ENCODE peak calls at places on chromosomes 4 and X, in eight cellular contexts. One of them, this sample, is unnamed.

GRCh38 chrX:76428243-76429130 is 977 bp downstream of the MAGEE1 start:
- DNase-seq in cortex of kidney: no peak
- DNase-seq in NCI-H345: no peak
- DNase-seq in HFFc6: no peak
- DNase-seq in AG04449: no peak
- DNase-seq in fibroblast of the conjunctiva: no peak
- DNase-seq in NCI-H2029: no peak
- DNase-seq in NCI-H82: peak
- DNase-seq in this sample: peak

GRCh38 chr4:65383589-65384305 is 286.5 kb downstream of the EPHA5 start:
- DNase-seq in fibroblast of the conjunctiva: no peak
- DNase-seq in HFFc6: no peak
- DNase-seq in cortex of kidney: no peak
- DNase-seq in NCI-H345: no peak
- DNase-seq in NCI-H2029: no peak
- DNase-seq in NCI-H82: no peak
- DNase-seq in AG04449: no peak
- DNase-seq in this sample: no peak

GRCh38 chrX:143634701-143635442 is 1.0 kb downstream of the SLITRK4 start:
- DNase-seq in NCI-H345: peak
- DNase-seq in NCI-H82: peak
- DNase-seq in NCI-H2029: no peak
- DNase-seq in HFFc6: no peak
- DNase-seq in AG04449: no peak
- DNase-seq in cortex of kidney: no peak
- DNase-seq in fibroblast of the conjunctiva: no peak
- DNase-seq in this sample: no peak

GRCh38 chr4:15778742-15779231 is 659 bp downstream of the CD38 start:
- DNase-seq in NCI-H82: no peak
- DNase-seq in HFFc6: no peak
- DNase-seq in NCI-H2029: no peak
- DNase-seq in NCI-H345: peak
- DNase-seq in fibroblast of the conjunctiva: no peak
- DNase-seq in cortex of kidney: no peak
- DNase-seq in AG04449: no peak
- DNase-seq in this sample: peak

GRCh38 chr4:82542642-82543041 is 19.1 kb downstream of the TMEM150C start:
- DNase-seq in NCI-H82: no peak
- DNase-seq in cortex of kidney: no peak
- DNase-seq in fibroblast of the conjunctiva: no peak
- DNase-seq in AG04449: no peak
- DNase-seq in NCI-H2029: no peak
- DNase-seq in HFFc6: no peak
- DNase-seq in NCI-H345: no peak
- DNase-seq in this sample: no peak

GRCh38 chrX:10656214-10656613 is 35.8 kb upstream of the MID1 start:
- DNase-seq in NCI-H2029: peak
- DNase-seq in HFFc6: no peak
- DNase-seq in AG04449: no peak
- DNase-seq in cortex of kidney: no peak
- DNase-seq in NCI-H82: no peak
- DNase-seq in fibroblast of the conjunctiva: no peak
- DNase-seq in NCI-H345: peak
- DNase-seq in this sample: no peak

GRCh38 chr4:26525751-26526150 is 35.5 kb upstream of the CCKAR start:
- DNase-seq in NCI-H82: no peak
- DNase-seq in AG04449: no peak
- DNase-seq in HFFc6: no peak
- DNase-seq in NCI-H345: no peak
- DNase-seq in fibroblast of the conjunctiva: no peak
- DNase-seq in cortex of kidney: no peak
- DNase-seq in NCI-H2029: no peak
- DNase-seq in this sample: no peak

GRCh38 chr4:956531-957230 is 16.7 kb downstream of the DGKQ start:
- DNase-seq in cortex of kidney: no peak
- DNase-seq in NCI-H345: no peak
- DNase-seq in fibroblast of the conjunctiva: no peak
- DNase-seq in AG04449: no peak
- DNase-seq in HFFc6: no peak
- DNase-seq in NCI-H2029: no peak
- DNase-seq in NCI-H82: no peak
- DNase-seq in this sample: no peak

GRCh38 chrX:150772150-150772970 is 79.2 kb downstream of the MTMR1 start:
- DNase-seq in cortex of kidney: no peak
- DNase-seq in fibroblast of the conjunctiva: peak
- DNase-seq in AG04449: no peak
- DNase-seq in NCI-H2029: peak
- DNase-seq in HFFc6: peak
- DNase-seq in NCI-H82: peak
- DNase-seq in NCI-H345: peak
- DNase-seq in this sample: peak

GRCh38 chrX:25014366-25014838 is 1.4 kb downstream of the ARX start:
- DNase-seq in NCI-H2029: no peak
- DNase-seq in NCI-H345: no peak
- DNase-seq in fibroblast of the conjunctiva: no peak
- DNase-seq in AG04449: no peak
- DNase-seq in NCI-H82: no peak
- DNase-seq in cortex of kidney: no peak
- DNase-seq in HFFc6: no peak
- DNase-seq in this sample: no peak

GRCh38 chrX:15269618-15270521 is at the start of gene ASB9:
- DNase-seq in cortex of kidney: no peak
- DNase-seq in NCI-H345: no peak
- DNase-seq in NCI-H2029: no peak
- DNase-seq in NCI-H82: no peak
- DNase-seq in fibroblast of the conjunctiva: peak
- DNase-seq in HFFc6: peak
- DNase-seq in AG04449: peak
- DNase-seq in this sample: no peak

GRCh38 chrX:107483976-107484726 is 34.7 kb downstream of the FRMPD3 start:
- DNase-seq in AG04449: no peak
- DNase-seq in fibroblast of the conjunctiva: no peak
- DNase-seq in NCI-H2029: no peak
- DNase-seq in NCI-H345: no peak
- DNase-seq in NCI-H82: peak
- DNase-seq in cortex of kidney: no peak
- DNase-seq in HFFc6: no peak
- DNase-seq in this sample: peak

GRCh38 chrX:119655125-119655524 is 37.8 kb downstream of the SEPTIN6 start:
- DNase-seq in NCI-H345: no peak
- DNase-seq in AG04449: peak
- DNase-seq in NCI-H82: no peak
- DNase-seq in NCI-H2029: no peak
- DNase-seq in HFFc6: peak
- DNase-seq in cortex of kidney: no peak
- DNase-seq in fibroblast of the conjunctiva: no peak
- DNase-seq in this sample: no peak